ENCODE peak calls at places on chromosomes 12 and 14, in nine cellular contexts. U, J, O, H, D, B, E, N and R are unnamed samples.

GRCh38 chr12:91040356-91040755 is 17.5 kb downstream of the KERA start:
- DNase-seq in U (no peak), J (no peak), O (no peak), H (no peak), D (no peak), B (no peak), E (no peak), N (no peak), R (no peak)

GRCh38 chr12:69516950-69517349 is 46.8 kb downstream of the FRS2 start:
- DNase-seq in U (no peak), J (no peak), O (no peak), H (no peak), D (no peak), B (no peak), E (no peak), N (no peak), R (no peak)

GRCh38 chr12:52618216-52618615 is at the start of gene KRT73:
- DNase-seq in U (no peak), J (peak; percentile 15), O (no peak), H (no peak), D (no peak), B (no peak), E (peak; percentile 10), N (no peak), R (no peak)

GRCh38 chr12:59940676-59941342 is 345.0 kb downstream of the SLC16A7 start:
- DNase-seq in U (no peak), J (no peak), O (no peak), H (no peak), D (no peak), B (no peak), E (no peak), N (no peak), R (no peak)

GRCh38 chr12:44509471-44509870 is 366.6 kb downstream of the NELL2 start:
- DNase-seq in U (no peak), J (no peak), O (no peak), H (no peak), D (no peak), B (no peak), E (no peak), N (no peak), R (no peak)

GRCh38 chr12:55957106-55957859 is 8.6 kb downstream of the PMEL start:
- DNase-seq in U (no peak), J (no peak), O (no peak), H (peak; percentile 34), D (no peak), B (no peak), E (peak; percentile 79), N (no peak), R (no peak)

GRCh38 chr14:82500222-82500621 is 966.6 kb upstream of the SEL1L start:
- DNase-seq in U (no peak), J (no peak), O (no peak), H (no peak), D (no peak), B (no peak), E (no peak), N (no peak), R (no peak)

GRCh38 chr12:109777544-109777943 is 55.7 kb downstream of the TRPV4 start:
- DNase-seq in U (peak; percentile 86), J (no peak), O (peak; percentile 56), H (peak; percentile 30), D (no peak), B (peak; percentile 55), E (peak; percentile 45), N (no peak), R (peak; percentile 13)

GRCh38 chr12:128844031-128844635 is 9.1 kb upstream of the GLT1D1 start:
- DNase-seq in U (no peak), J (no peak), O (no peak), H (no peak), D (peak; percentile 11), B (peak; percentile 34), E (no peak), N (no peak), R (peak; percentile 11)

GRCh38 chr14:104436047-104436531 is 143.5 kb upstream of the C14orf180 start:
- DNase-seq in U (no peak), J (peak; percentile 38), O (peak; percentile 16), H (no peak), D (peak; percentile 16), B (peak; percentile 73), E (peak; percentile 36), N (peak; percentile 37), R (no peak)

GRCh38 chr14:80850197-80850814 is 91.2 kb downstream of the CEP128 start:
- DNase-seq in U (peak; percentile 13), J (no peak), O (peak; percentile 7), H (peak; percentile 71), D (no peak), B (no peak), E (no peak), N (no peak), R (no peak)

GRCh38 chr12:56521209-56521589 is 421 bp upstream of the RBMS2 start:
- DNase-seq in U (no peak), J (peak; percentile 47), O (no peak), H (no peak), D (no peak), B (peak; percentile 45), E (no peak), N (no peak), R (no peak)

GRCh38 chr12:108307006-108307405 is 32.1 kb downstream of the CMKLR1 start:
- DNase-seq in U (no peak), J (no peak), O (no peak), H (no peak), D (no peak), B (no peak), E (no peak), N (no peak), R (no peak)

GRCh38 chr14:65302571-65303184 is 109.9 kb upstream of the FUT8 start:
- DNase-seq in U (no peak), J (no peak), O (peak; percentile 67), H (peak; percentile 80), D (no peak), B (no peak), E (peak; percentile 39), N (no peak), R (no peak)

DNA sequence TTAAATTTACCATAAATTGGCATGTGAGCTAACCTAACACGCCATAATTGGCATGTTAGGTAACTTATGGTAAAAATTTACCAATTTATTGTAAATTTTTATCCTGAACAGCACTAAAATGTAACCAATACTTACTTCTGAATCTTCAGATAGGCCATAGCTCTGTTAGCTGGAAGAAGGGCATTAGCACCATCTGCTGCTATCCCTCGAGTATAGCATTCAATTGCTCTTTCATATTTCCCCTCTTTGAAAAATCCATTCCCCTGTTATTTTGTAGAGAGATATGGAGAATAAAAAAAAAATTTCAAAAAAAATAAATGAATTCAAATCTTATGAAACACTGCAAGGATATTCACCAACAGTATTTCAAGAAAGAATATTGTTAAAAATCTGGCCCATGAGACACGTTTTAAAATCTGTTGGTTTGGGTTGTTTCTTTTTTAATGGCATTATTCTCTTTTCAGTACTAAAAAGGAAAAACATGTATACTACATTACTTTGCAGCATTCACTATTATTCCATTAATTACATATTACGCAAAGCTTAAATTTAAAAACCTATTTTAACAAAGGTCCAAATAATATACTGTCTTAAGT is 19.1 kb downstream of the RPAP3 start:
- DNase-seq in U (peak; percentile 53), J (no peak), O (peak; percentile 38), H (peak; percentile 55), D (no peak), B (peak; percentile 26), E (no peak), N (no peak), R (no peak)
- TF ChIP-seq CTCF in U (peak; percentile 93), J (no peak), O (peak; percentile 55), H (peak; percentile 72), D (peak; percentile 22), B (peak; percentile 78), E (peak; percentile 37), N (peak; percentile 78), R (peak; percentile 89)

DNA sequence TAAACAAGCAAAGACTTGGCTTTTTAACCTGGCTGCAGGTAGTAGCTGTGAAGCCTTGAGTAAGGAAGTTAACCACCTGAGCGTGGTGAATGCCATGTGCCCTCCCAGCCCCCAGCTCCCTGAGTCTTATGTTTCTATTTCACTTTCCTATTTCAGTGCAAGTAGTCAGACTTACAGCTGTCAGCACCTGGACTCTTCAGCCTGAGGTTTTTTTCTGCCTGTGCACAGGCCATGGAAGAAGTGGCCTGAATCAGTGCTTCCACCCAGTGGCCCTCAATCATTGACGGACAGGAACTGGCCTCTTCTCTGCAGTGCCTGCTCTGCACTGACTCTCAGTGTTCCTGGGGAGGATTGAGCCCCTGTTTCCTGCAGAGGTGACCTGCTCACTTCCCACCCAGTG is 796.4 kb downstream of the MED13L start:
- DNase-seq in U (no peak), J (no peak), O (no peak), H (peak; percentile 7), D (no peak), B (no peak), E (no peak), N (no peak), R (no peak)
- TF ChIP-seq CTCF in U (no peak), J (no peak), O (no peak), H (no peak), D (no peak), B (no peak), E (no peak), N (no peak), R (peak; percentile 12)

DNA sequence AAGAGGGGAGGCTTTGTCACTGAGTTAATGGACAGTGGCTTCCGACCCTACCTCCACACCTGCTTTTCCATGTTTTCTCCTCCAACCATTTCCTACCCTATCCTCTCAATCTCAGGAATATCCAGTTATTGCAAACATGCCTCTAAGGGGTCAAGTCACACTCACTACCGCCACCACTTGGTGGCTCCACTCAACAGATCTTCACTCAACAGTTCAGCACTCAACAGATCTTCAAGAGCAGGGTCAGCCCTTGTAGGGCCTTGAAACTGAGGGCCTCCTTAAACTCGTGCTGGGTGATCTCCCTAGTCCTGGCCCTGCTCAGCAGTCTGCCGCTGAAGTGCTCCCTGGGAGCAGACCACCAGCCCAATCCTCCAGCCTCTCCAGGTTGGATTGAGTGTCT is 14.2 kb downstream of the ZNF641 start:
- DNase-seq in U (no peak), J (no peak), O (no peak), H (peak; percentile 13), D (peak; percentile 35), B (no peak), E (no peak), N (no peak), R (no peak)
- TF ChIP-seq CTCF in U (peak; percentile 5), J (no peak), O (no peak), H (peak; percentile 35), D (no peak), B (no peak), E (no peak), N (peak; percentile 18), R (peak; percentile 33)

GRCh38 chr14:90522585-90523191 is 125.9 kb downstream of the CALM1 start:
- DNase-seq in U (no peak), J (peak; percentile 60), O (no peak), H (peak; percentile 72), D (no peak), B (peak; percentile 62), E (no peak), N (peak; percentile 67), R (peak; percentile 81)

GRCh38 chr14:90521930-90522483 is 125.2 kb downstream of the CALM1 start:
- DNase-seq in U (no peak), J (no peak), O (no peak), H (no peak), D (no peak), B (no peak), E (no peak), N (no peak), R (no peak)

GRCh38 chr14:90521121-90521929 is 124.5 kb downstream of the CALM1 start:
- DNase-seq in U (no peak), J (no peak), O (no peak), H (no peak), D (no peak), B (peak; percentile 61), E (no peak), N (no peak), R (no peak)

GRCh38 chr14:90523544-90523943 is 126.7 kb downstream of the CALM1 start:
- DNase-seq in U (no peak), J (no peak), O (no peak), H (peak; percentile 56), D (no peak), B (no peak), E (no peak), N (no peak), R (no peak)

GRCh38 chr14:90523961-90524875 is 127.4 kb downstream of the CALM1 start:
- DNase-seq in U (no peak), J (no peak), O (no peak), H (no peak), D (no peak), B (no peak), E (no peak), N (no peak), R (no peak)
- TF ChIP-seq CTCF in U (no peak), J (no peak), O (no peak), H (no peak), D (no peak), B (no peak), E (no peak), N (no peak), R (no peak)